ENCODE peak calls at places on chromosomes 3 and 15, in eight cellular contexts. G is body of pancreas; L is upper lobe of right lung; B is kidney; V is H9; K is psoas muscle; R is CD8-positive, alpha-beta T cell; C is mammary epithelial cell. M is an unnamed sample.

GRCh38 chr3:14418670-14419250 is 16.4 kb downstream of the SLC6A6 start:
- DNase-seq in G (peak; percentile 54), L (peak; percentile 83), B (no peak), V (no peak), K (no peak), R (no peak), C (no peak), M (no peak)

GRCh38 chr15:37076543-37076942 is 23.8 kb downstream of the MEIS2 start:
- DNase-seq in G (no peak), L (no peak), B (no peak), V (no peak), K (no peak), R (no peak), C (no peak), M (no peak)

GRCh38 chr3:114519415-114519814 is 225.6 kb downstream of the TIGIT start:
- DNase-seq in G (peak; percentile 46), L (no peak), B (no peak), V (peak; percentile 51), K (peak; percentile 52), R (no peak), C (peak; percentile 81), M (no peak)

GRCh38 chr15:56428821-56429458 is 36.0 kb downstream of the MNS1 start:
- DNase-seq in G (no peak), L (no peak), B (no peak), V (no peak), K (no peak), R (no peak), C (peak; percentile 20), M (no peak)

GRCh38 chr3:48568476-48568875 is 4.9 kb upstream of the UCN2 start:
- DNase-seq in G (no peak), L (no peak), B (no peak), V (no peak), K (no peak), R (no peak), C (no peak), M (no peak)

GRCh38 chr3:178342111-178342510 is 194.1 kb upstream of the KCNMB2 start:
- DNase-seq in G (no peak), L (no peak), B (no peak), V (no peak), K (no peak), R (no peak), C (no peak), M (no peak)

GRCh38 chr3:181797431-181797830 is 85.7 kb downstream of the SOX2 start:
- DNase-seq in G (no peak), L (no peak), B (no peak), V (no peak), K (no peak), R (no peak), C (no peak), M (no peak)

GRCh38 chr3:49813497-49814174 is at the start of gene UBA7:
- DNase-seq in G (peak; percentile 71), L (no peak), B (peak; percentile 78), V (no peak), K (peak; percentile 65), R (no peak), C (peak; percentile 52), M (no peak)

GRCh38 chr3:62589078-62589477 is 215.7 kb upstream of the FEZF2 start:
- DNase-seq in G (no peak), L (no peak), B (no peak), V (no peak), K (no peak), R (no peak), C (no peak), M (no peak)

GRCh38 chr3:119676020-119676419 is 1.2 kb downstream of the COX17 start:
- DNase-seq in G (no peak), L (no peak), B (no peak), V (no peak), K (no peak), R (no peak), C (no peak), M (no peak)

GRCh38 chr15:40878785-40879184 is 4.8 kb upstream of the RHOV start:
- DNase-seq in G (no peak), L (no peak), B (peak; percentile 41), V (no peak), K (no peak), R (no peak), C (peak; percentile 90), M (peak; percentile 83)

GRCh38 chr3:172536505-172536904 is 13.3 kb upstream of the TNFSF10 start:
- DNase-seq in G (no peak), L (no peak), B (no peak), V (no peak), K (no peak), R (no peak), C (no peak), M (no peak)

GRCh38 chr15:88913017-88913849 is at the start of gene MFGE8:
- DNase-seq in G (peak; percentile 67), L (peak; percentile 90), B (peak; percentile 90), V (peak; percentile 92), K (peak; percentile 93), R (peak; percentile 71), C (peak; percentile 81), M (peak; percentile 89)

GRCh38 chr15:69973102-69973714 is 124.5 kb downstream of the TLE3 start:
- DNase-seq in G (no peak), L (no peak), B (no peak), V (no peak), K (no peak), R (no peak), C (peak; percentile 73), M (no peak)

GRCh38 chr3:9091811-9092210 is 128.5 kb upstream of the RAD18 start:
- DNase-seq in G (no peak), L (no peak), B (no peak), V (no peak), K (no peak), R (no peak), C (no peak), M (no peak)

GRCh38 chr3:101936419-101937331 is 87.4 kb downstream of the NFKBIZ start:
- DNase-seq in G (no peak), L (no peak), B (no peak), V (no peak), K (no peak), R (peak; percentile 31), C (peak; percentile 94), M (no peak)

GRCh38 chr15:57861039-57861638 is 154.6 kb downstream of the POLR2M start:
- DNase-seq in G (peak; percentile 38), L (no peak), B (no peak), V (no peak), K (no peak), R (no peak), C (peak; percentile 61), M (no peak)

GRCh38 chr15:100759698-100760356 is 119.8 kb upstream of the ALDH1A3 start:
- DNase-seq in G (no peak), L (no peak), B (no peak), V (no peak), K (peak; percentile 26), R (no peak), C (peak; percentile 76), M (no peak)

GRCh38 chr3:159263750-159264561 is 462.1 kb downstream of the MFSD1 start:
- DNase-seq in G (peak; percentile 27), L (no peak), B (no peak), V (no peak), K (no peak), R (no peak), C (peak; percentile 41), M (no peak)

GRCh38 chr15:57671636-57672035 is 34.9 kb upstream of the POLR2M start:
- DNase-seq in G (no peak), L (no peak), B (no peak), V (no peak), K (no peak), R (no peak), C (no peak), M (no peak)

DNA sequence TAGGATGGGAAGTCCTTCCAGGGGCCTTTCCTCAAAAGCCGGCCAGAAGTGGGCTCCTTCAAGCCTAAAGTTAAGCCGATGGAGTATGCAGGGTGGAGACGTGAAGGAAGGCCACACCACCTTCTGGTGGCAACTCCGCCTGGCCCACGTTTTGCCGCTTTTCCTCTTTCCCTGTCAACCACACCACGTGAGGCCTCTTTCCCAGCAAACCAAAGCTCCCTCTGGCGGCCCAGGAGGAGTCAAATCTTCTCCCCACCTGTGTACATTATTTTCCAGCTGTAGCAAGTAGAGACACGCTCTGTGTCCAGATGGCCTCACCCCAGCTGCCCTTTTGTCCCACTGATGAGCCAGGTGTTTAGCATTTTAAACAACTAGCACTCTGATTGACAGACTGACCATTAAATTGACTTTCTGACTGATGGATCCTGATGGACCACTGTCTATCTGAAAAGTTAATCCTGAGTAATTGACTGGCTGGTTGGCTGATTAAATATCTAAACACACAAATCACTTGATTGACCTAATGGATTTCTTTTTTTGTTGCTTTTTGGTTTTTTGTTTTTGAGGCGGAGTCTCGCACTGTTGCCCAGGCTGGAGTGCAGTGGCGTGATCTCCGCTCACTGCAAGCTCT is 59.6 kb upstream of the ZBTB38 start:
- DNase-seq in G (peak; percentile 84), L (peak; percentile 80), B (peak; percentile 85), V (peak; percentile 89), K (no peak), R (no peak), C (peak; percentile 71), M (no peak)
- TF ChIP-seq CTCF in G (peak; percentile 38), L (peak; percentile 53), B (peak; percentile 70), V (peak; percentile 75), K (peak; percentile 33), R (no peak), C (peak; percentile 77), M (peak; percentile 76)

GRCh38 chr3:183650554-183650953 is 15.1 kb downstream of the KLHL24 start:
- DNase-seq in G (no peak), L (no peak), B (no peak), V (no peak), K (no peak), R (no peak), C (no peak), M (no peak)
- H3K9me3 ChIP-seq in G (peaks cover 16% of the 10 kb centered on the region), L (peaks cover 25% of the 10 kb centered on the region), B (peaks cover 10% of the 10 kb centered on the region), V (peaks cover 35% of the 10 kb centered on the region), K (peaks cover 19% of the 10 kb centered on the region), R (peaks cover 12% of the 10 kb centered on the region), C (peaks cover 12% of the 10 kb centered on the region), M (peaks cover 22% of the 10 kb centered on the region)

DNA sequence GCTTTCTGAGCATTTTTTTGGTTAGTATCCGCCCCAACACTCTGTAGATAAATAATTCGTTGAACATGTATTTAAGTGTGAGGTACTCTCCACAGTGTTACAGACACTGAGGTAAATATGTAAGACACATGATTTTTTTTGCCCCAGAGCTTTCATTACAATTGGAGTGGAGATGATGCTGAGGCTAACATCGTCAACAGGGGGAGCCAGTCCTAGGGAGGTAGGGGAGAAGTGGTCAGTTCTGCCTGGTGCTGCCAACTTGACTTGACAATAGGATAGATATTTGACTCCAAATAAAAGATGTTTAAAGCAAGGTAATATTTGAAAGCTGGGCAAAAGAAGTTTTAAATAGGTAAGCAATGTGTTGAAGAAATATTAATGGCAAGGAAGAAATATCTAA is 295.7 kb downstream of the UNC13C start:
- DNase-seq in G (no peak), L (no peak), B (no peak), V (no peak), K (no peak), R (no peak), C (no peak), M (no peak)
- TF ChIP-seq CTCF in G (no peak), L (peak; percentile 22), B (peak; percentile 17), V (peak; percentile 76), K (no peak), R (no peak), C (peak; percentile 9), M (peak; percentile 21)

DNA sequence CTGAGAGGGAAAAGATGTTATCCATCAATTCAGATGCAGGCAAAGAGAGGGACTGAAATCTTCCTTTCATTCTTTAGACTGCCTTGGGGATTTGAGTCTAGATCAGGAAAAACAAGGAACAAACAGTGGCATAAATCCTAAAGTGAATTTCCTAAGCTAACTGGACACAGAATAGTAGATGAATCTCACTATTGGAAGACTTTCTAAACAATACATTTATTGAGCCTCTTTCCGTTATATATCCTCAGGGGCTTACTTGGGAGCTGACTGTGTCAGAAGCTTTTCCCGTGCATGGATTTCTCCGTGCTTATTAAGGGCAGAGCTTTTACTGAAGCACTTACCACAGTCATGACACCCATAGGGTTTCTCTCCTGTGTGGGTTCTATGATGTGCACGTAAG is 10.0 kb downstream of the ZSCAN29 start:
- DNase-seq in G (no peak), L (no peak), B (no peak), V (no peak), K (no peak), R (no peak), C (no peak), M (no peak)
- H3K9me3 ChIP-seq in G (peaks cover 32% of the 10 kb centered on the region), L (peaks cover 41% of the 10 kb centered on the region), B (peaks cover 11% of the 10 kb centered on the region), V (peaks cover 30% of the 10 kb centered on the region), K (peaks cover 60% of the 10 kb centered on the region), R (peaks cover 23% of the 10 kb centered on the region), C (peaks cover 31% of the 10 kb centered on the region), M (peaks cover 26% of the 10 kb centered on the region)